ENCODE peak calls at places on chromosome 16, in ten cellular contexts. O is stomach, I is tibial nerve, Q is ovary, E is esophagus muscularis mucosa, Z is upper lobe of left lung, Y is transverse colon, J is GM12878, H is HepG2, U is SK-N-SH. S is an unnamed sample.

GRCh38 chr16:1199342-1200013 is 25.6 kb downstream of the TPSG1 start:
- DNase-seq in O (no peak), I (no peak), Q (no peak), E (no peak), Z (no peak), Y (no peak), J (no peak), H (no peak), U (peak; percentile 57), S (no peak)

GRCh38 chr16:8959921-8960787 is 3.6 kb downstream of the USP7 start:
- DNase-seq in O (no peak), I (no peak), Q (no peak), E (no peak), Z (no peak), Y (no peak), J (no peak), H (peak; percentile 98), U (peak; percentile 52), S (no peak)

GRCh38 chr16:22022151-22022550 is 14.2 kb downstream of the MOSMO start:
- DNase-seq in O (no peak), I (no peak), Q (no peak), E (no peak), Z (no peak), Y (no peak), J (no peak), H (no peak), U (no peak), S (no peak)

GRCh38 chr16:47644166-47644565 is 183.0 kb downstream of the PHKB start:
- DNase-seq in O (peak; percentile 28), I (no peak), Q (no peak), E (no peak), Z (no peak), Y (no peak), J (no peak), H (no peak), U (no peak), S (no peak)

GRCh38 chr16:14627088-14627487 is 3.0 kb downstream of the PARN start:
- DNase-seq in O (no peak), I (no peak), Q (no peak), E (no peak), Z (no peak), Y (no peak), J (no peak), H (no peak), U (no peak), S (no peak)

GRCh38 chr16:56985288-56985961 is 3.9 kb upstream of the NLRC5 start:
- DNase-seq in O (peak; percentile 57), I (peak; percentile 70), Q (no peak), E (no peak), Z (peak; percentile 55), Y (peak; percentile 72), J (no peak), H (no peak), U (no peak), S (peak; percentile 87)

GRCh38 chr16:75580-76501 is 2.2 kb upstream of the MPG start:
- DNase-seq in O (peak; percentile 60), I (peak; percentile 82), Q (peak; percentile 89), E (no peak), Z (peak; percentile 81), Y (peak; percentile 71), J (no peak), H (peak; percentile 82), U (peak; percentile 63), S (peak; percentile 95)

GRCh38 chr16:35391328-35391727 is 1931.9 kb downstream of the TP53TG3F start:
- DNase-seq in O (no peak), I (no peak), Q (no peak), E (no peak), Z (peak; percentile 38), Y (no peak), J (no peak), H (peak; percentile 43), U (peak; percentile 33), S (no peak)

GRCh38 chr16:74825941-74826340 is 51.3 kb upstream of the FA2H start:
- DNase-seq in O (no peak), I (no peak), Q (no peak), E (peak; percentile 81), Z (no peak), Y (no peak), J (no peak), H (no peak), U (no peak), S (no peak)

GRCh38 chr16:85800321-85800669 is 800 bp downstream of the COX4I1 start:
- DNase-seq in O (no peak), I (no peak), Q (no peak), E (no peak), Z (no peak), Y (no peak), J (no peak), H (peak; percentile 18), U (no peak), S (no peak)

GRCh38 chr16:2224183-2224486 is 744 bp downstream of the E4F1 start:
- DNase-seq in O (no peak), I (no peak), Q (no peak), E (no peak), Z (no peak), Y (no peak), J (no peak), H (peak; percentile 45), U (no peak), S (no peak)

GRCh38 chr16:27220527-27220926 is 17.2 kb downstream of the KDM8 start:
- DNase-seq in O (no peak), I (no peak), Q (no peak), E (no peak), Z (no peak), Y (no peak), J (no peak), H (no peak), U (no peak), S (no peak)

GRCh38 chr16:86761117-86761971 is 183.0 kb downstream of the FOXL1 start:
- DNase-seq in O (peak; percentile 36), I (peak; percentile 49), Q (no peak), E (no peak), Z (no peak), Y (peak; percentile 32), J (no peak), H (peak; percentile 22), U (peak; percentile 73), S (no peak)

GRCh38 chr16:62190426-62190825 is 154.2 kb upstream of the CDH8 start:
- DNase-seq in O (no peak), I (no peak), Q (no peak), E (no peak), Z (no peak), Y (no peak), J (no peak), H (peak; percentile 24), U (peak; percentile 31), S (no peak)

GRCh38 chr16:79081292-79082066 is 519.1 kb downstream of the MAF start:
- DNase-seq in O (no peak), I (no peak), Q (no peak), E (no peak), Z (no peak), Y (no peak), J (no peak), H (peak; percentile 45), U (no peak), S (no peak)

GRCh38 chr16:75099738-75100615 is 16.6 kb downstream of the LDHD start:
- DNase-seq in O (no peak), I (no peak), Q (no peak), E (no peak), Z (peak; percentile 57), Y (no peak), J (no peak), H (no peak), U (peak; percentile 29), S (no peak)

GRCh38 chr16:28140788-28141618 is 70.8 kb downstream of the XPO6 start:
- DNase-seq in O (peak; percentile 31), I (no peak), Q (no peak), E (no peak), Z (peak; percentile 85), Y (peak; percentile 37), J (peak; percentile 90), H (peak; percentile 10), U (no peak), S (no peak)

GRCh38 chr16:85296859-85297698 is 184.8 kb upstream of the CIBAR2 start:
- DNase-seq in O (peak; percentile 63), I (no peak), Q (no peak), E (no peak), Z (peak; percentile 37), Y (peak; percentile 58), J (no peak), H (peak; percentile 52), U (peak; percentile 72), S (no peak)

GRCh38 chr16:1487395-1488053 is 1.2 kb downstream of the PTX4 start:
- DNase-seq in O (no peak), I (no peak), Q (no peak), E (no peak), Z (no peak), Y (no peak), J (no peak), H (no peak), U (no peak), S (no peak)

GRCh38 chr16:66925322-66925840 is at the start of gene RRAD:
- DNase-seq in O (no peak), I (no peak), Q (peak; percentile 76), E (no peak), Z (peak; percentile 58), Y (peak; percentile 56), J (no peak), H (no peak), U (no peak), S (peak; percentile 77)
- TF ChIP-seq CTCF in O (no peak), I (no peak), Q (no peak), E (no peak), Z (no peak), Y (no peak), J (no peak), H (no peak), U (no peak), S (no peak)

GRCh38 chr16:72188512-72188911 is 16.6 kb upstream of the PMFBP1 start:
- DNase-seq in O (no peak), I (no peak), Q (no peak), E (no peak), Z (no peak), Y (no peak), J (no peak), H (no peak), U (no peak), S (no peak)
- TF ChIP-seq EP300 in O (no peak), I (no peak), Q (no peak), E (no peak), Z (no peak), Y (no peak), J (no peak), H (no peak), U (no peak), S (no peak)

DNA sequence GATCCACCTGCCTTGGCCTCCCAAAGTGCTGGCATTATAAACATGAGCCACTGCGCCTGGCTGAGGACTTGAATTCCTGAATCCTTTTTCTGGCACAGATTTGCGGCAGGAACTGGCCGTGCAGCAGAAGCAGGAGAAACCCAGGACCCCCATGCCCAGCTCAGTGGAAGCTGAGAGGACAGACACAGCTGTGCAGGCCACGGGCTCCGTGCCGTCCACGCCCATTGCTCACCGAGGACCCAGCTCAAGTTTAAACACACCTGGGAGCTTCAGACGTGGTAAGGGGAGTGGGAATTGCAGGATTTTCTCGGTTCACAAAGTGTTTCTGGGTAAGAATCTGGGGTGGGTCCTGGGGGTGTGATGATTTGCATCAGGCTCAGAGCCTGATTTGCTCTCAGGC is 41.0 kb downstream of the NDE1 start:
- DNase-seq in O (no peak), I (no peak), Q (no peak), E (no peak), Z (no peak), Y (no peak), J (no peak), H (no peak), U (no peak), S (no peak)
- H3K36me3 ChIP-seq in O (peaks cover 96% of the 10 kb centered on the region), I (peaks cover 22% of the 10 kb centered on the region), Q (no peaks in the 10 kb centered on the region), E (peaks cover 85% of the 10 kb centered on the region), Z (peaks cover 90% of the 10 kb centered on the region), Y (peaks cover 48% of the 10 kb centered on the region), J (peaks cover 29% of the 10 kb centered on the region), H (peaks cover 64% of the 10 kb centered on the region), U (peaks cover 57% of the 10 kb centered on the region), S (peaks cover 20% of the 10 kb centered on the region)

GRCh38 chr16:88755745-88756443 is 29.1 kb downstream of the PIEZO1 start:
- DNase-seq in O (no peak), I (no peak), Q (no peak), E (no peak), Z (no peak), Y (no peak), J (no peak), H (no peak), U (no peak), S (no peak)
- TF ChIP-seq CTCF in O (no peak), I (peak; percentile 6), Q (no peak), E (no peak), Z (no peak), Y (no peak), J (no peak), H (no peak), U (no peak), S (no peak)

S was measured in sigmoid colon.